ENCODE peak calls at places on chromosomes 16 and 17, in eight cellular contexts. One of them, this sample, is unnamed.

GRCh38 chr17:47917581-47917980 is 21.5 kb downstream of the SP2 start:
- DNase-seq in NCI-H774: no peak
- DNase-seq in BJ: no peak
- DNase-seq in GM23248: no peak
- DNase-seq in IMR-90: no peak
- DNase-seq in left ventricle myocardium inferior: no peak
- DNase-seq in stimulated activated CD8-positive, alpha-beta memory T cell treated with anti-CD3 and anti-CD28 coated beads, Interleukin-7, amount 100 ng/mL, for 24 hours: no peak
- DNase-seq in cardiac fibroblast: no peak
- DNase-seq in this sample: no peak

GRCh38 chr16:54375056-54375455 is 88.5 kb upstream of the IRX3 start:
- DNase-seq in NCI-H774: no peak
- DNase-seq in BJ: no peak
- DNase-seq in GM23248: no peak
- DNase-seq in IMR-90: no peak
- DNase-seq in left ventricle myocardium inferior: no peak
- DNase-seq in stimulated activated CD8-positive, alpha-beta memory T cell treated with anti-CD3 and anti-CD28 coated beads, Interleukin-7, amount 100 ng/mL, for 24 hours: no peak
- DNase-seq in cardiac fibroblast: no peak
- DNase-seq in this sample: no peak

GRCh38 chr16:31009894-31010293 is 544 bp downstream of the STX1B start:
- DNase-seq in NCI-H774: no peak
- DNase-seq in BJ: no peak
- DNase-seq in GM23248: peak
- DNase-seq in IMR-90: no peak
- DNase-seq in left ventricle myocardium inferior: no peak
- DNase-seq in stimulated activated CD8-positive, alpha-beta memory T cell treated with anti-CD3 and anti-CD28 coated beads, Interleukin-7, amount 100 ng/mL, for 24 hours: no peak
- DNase-seq in cardiac fibroblast: no peak
- DNase-seq in this sample: no peak

GRCh38 chr17:36808181-36808661 is 129.1 kb upstream of the LHX1 start:
- DNase-seq in NCI-H774: no peak
- DNase-seq in BJ: no peak
- DNase-seq in GM23248: peak
- DNase-seq in IMR-90: no peak
- DNase-seq in left ventricle myocardium inferior: no peak
- DNase-seq in stimulated activated CD8-positive, alpha-beta memory T cell treated with anti-CD3 and anti-CD28 coated beads, Interleukin-7, amount 100 ng/mL, for 24 hours: no peak
- DNase-seq in cardiac fibroblast: peak
- DNase-seq in this sample: peak

GRCh38 chr16:84842516-84843148 is 22.8 kb downstream of the CRISPLD2 start:
- DNase-seq in NCI-H774: no peak
- DNase-seq in BJ: no peak
- DNase-seq in GM23248: no peak
- DNase-seq in IMR-90: no peak
- DNase-seq in left ventricle myocardium inferior: no peak
- DNase-seq in stimulated activated CD8-positive, alpha-beta memory T cell treated with anti-CD3 and anti-CD28 coated beads, Interleukin-7, amount 100 ng/mL, for 24 hours: no peak
- DNase-seq in cardiac fibroblast: no peak
- DNase-seq in this sample: no peak

GRCh38 chr16:84115919-84116719 is 623 bp downstream of the MBTPS1 start:
- DNase-seq in NCI-H774: no peak
- DNase-seq in BJ: no peak
- DNase-seq in GM23248: peak
- DNase-seq in IMR-90: peak
- DNase-seq in left ventricle myocardium inferior: no peak
- DNase-seq in stimulated activated CD8-positive, alpha-beta memory T cell treated with anti-CD3 and anti-CD28 coated beads, Interleukin-7, amount 100 ng/mL, for 24 hours: peak
- DNase-seq in cardiac fibroblast: peak
- DNase-seq in this sample: peak

GRCh38 chr16:85391769-85392583 is 221.1 kb upstream of the GSE1 start:
- DNase-seq in NCI-H774: no peak
- DNase-seq in BJ: no peak
- DNase-seq in GM23248: peak
- DNase-seq in IMR-90: peak
- DNase-seq in left ventricle myocardium inferior: peak
- DNase-seq in stimulated activated CD8-positive, alpha-beta memory T cell treated with anti-CD3 and anti-CD28 coated beads, Interleukin-7, amount 100 ng/mL, for 24 hours: no peak
- DNase-seq in cardiac fibroblast: no peak
- DNase-seq in this sample: no peak

GRCh38 chr17:7222972-7223292 is 3.2 kb downstream of the ACADVL start:
- DNase-seq in NCI-H774: no peak
- DNase-seq in BJ: no peak
- DNase-seq in GM23248: no peak
- DNase-seq in IMR-90: no peak
- DNase-seq in left ventricle myocardium inferior: no peak
- DNase-seq in stimulated activated CD8-positive, alpha-beta memory T cell treated with anti-CD3 and anti-CD28 coated beads, Interleukin-7, amount 100 ng/mL, for 24 hours: no peak
- DNase-seq in cardiac fibroblast: no peak
- DNase-seq in this sample: no peak